ENCODE peak calls at places on chromosomes 1 and 21, in five cellular contexts. R is cortex of kidney; I is stimulated activated CD8-positive, alpha-beta memory T cell treated with anti-CD3 and anti-CD28 coated beads, Interleukin-15, amount 100 ng/mL, for 4 hours; P is right lobe of liver; D is cardiac fibroblast. K is an unnamed sample.

GRCh38 chr1:193939585-193939984 is 753.2 kb upstream of the B3GALT2 start:
- DNase-seq in P (no peak), R (no peak), I (no peak), D (no peak), K (no peak)

GRCh38 chr1:19373206-19374126 is 61.3 kb downstream of the SLC66A1 start:
- DNase-seq in I (no peak), D (no peak), R (no peak), P (no peak), K (no peak)

GRCh38 chr1:242847390-242847993 is 323.0 kb upstream of the PLD5 start:
- DNase-seq in I (no peak), R (no peak), P (no peak), D (peak), K (no peak)

GRCh38 chr1:157566484-157567300 is 14.4 kb upstream of the FCRL5 start:
- DNase-seq in I (no peak), R (no peak), P (no peak), D (no peak), K (no peak)

GRCh38 chr21:42221581-42222345 is 2.8 kb downstream of the ABCG1 start:
- DNase-seq in P (no peak), R (no peak), I (no peak), D (peak), K (peak)

GRCh38 chr21:25970254-25970930 is 200.2 kb downstream of the APP start:
- DNase-seq in D (peak), R (no peak), P (no peak), I (no peak), K (no peak)

GRCh38 chr1:10665930-10666850 is 130.3 kb downstream of the CASZ1 start:
- DNase-seq in R (no peak), D (no peak), P (peak), I (no peak), K (no peak)

GRCh38 chr1:233295775-233296322 is 324 bp upstream of the PCNX2 start:
- DNase-seq in R (no peak), D (peak), I (no peak), P (no peak), K (no peak)

GRCh38 chr1:28986296-28986910 is 72.0 kb downstream of the EPB41 start:
- DNase-seq in I (no peak), R (no peak), D (no peak), P (no peak), K (no peak)

GRCh38 chr1:214003233-214003632 is 15.5 kb downstream of the PROX1 start:
- DNase-seq in P (no peak), R (no peak), I (no peak), D (no peak), K (no peak)

GRCh38 chr1:241994171-241994570 is 4.7 kb downstream of the MAP1LC3C start:
- DNase-seq in I (no peak), R (no peak), D (no peak), P (no peak), K (no peak)

GRCh38 chr21:16841917-16842316 is 670.9 kb upstream of the CXADR start:
- DNase-seq in D (no peak), I (no peak), R (no peak), P (no peak), K (no peak)

GRCh38 chr1:7643445-7643844 is 127.7 kb upstream of the VAMP3 start:
- DNase-seq in R (no peak), I (no peak), P (no peak), D (no peak), K (no peak)

GRCh38 chr1:245762396-245762910 is 607.7 kb downstream of the KIF26B start:
- DNase-seq in I (no peak), R (no peak), P (no peak), D (no peak), K (no peak)

GRCh38 chr1:119132179-119132578 is 8.3 kb downstream of the WARS2 start:
- DNase-seq in P (no peak), I (no peak), R (no peak), D (peak), K (no peak)

GRCh38 chr21:17610862-17611261 is 1.8 kb downstream of the BTG3 start:
- DNase-seq in P (no peak), D (no peak), R (no peak), I (no peak), K (no peak)

GRCh38 chr1:205066221-205066818 is 17.9 kb downstream of the TMEM81 start:
- DNase-seq in D (no peak), R (no peak), I (no peak), P (no peak), K (peak)

GRCh38 chr1:55065649-55066048 is 26.3 kb downstream of the PCSK9 start:
- DNase-seq in D (no peak), R (no peak), P (no peak), I (no peak), K (no peak)

GRCh38 chr21:38171723-38172344 is 85.0 kb upstream of the KCNJ15 start:
- DNase-seq in D (peak), I (no peak), P (no peak), R (no peak), K (peak)

GRCh38 chr1:183247066-183247465 is 61.0 kb downstream of the LAMC2 start:
- DNase-seq in R (no peak), P (no peak), D (no peak), I (no peak), K (no peak)

GRCh38 chr1:207752456-207753132 is 740 bp downstream of the CD46 start:
- DNase-seq in P (peak), D (peak), I (no peak), R (no peak), K (peak)